ENCODE peak calls at places on chromosome 11, in five cellular contexts. X is stimulated activated naive CD4-positive, alpha-beta T cell; G is effector memory CD4-positive, alpha-beta T cell; R is Ammon's horn; J is NCI-H1417. K is an unnamed sample.

GRCh38 chr11:86735462-86736302 is 63.3 kb upstream of the ME3 start:
- DNase-seq in J (no peak), R (no peak), X (no peak), G (no peak), K (no peak)

GRCh38 chr11:47234669-47235075 is 13.9 kb downstream of the ACP2 start:
- DNase-seq in G (peak), X (peak), J (no peak), R (no peak), K (no peak)

GRCh38 chr11:73995247-73995646 is 12.6 kb upstream of the UCP2 start:
- DNase-seq in X (no peak), J (no peak), R (no peak), G (no peak), K (no peak)

GRCh38 chr11:4480577-4481539 is 1.6 kb upstream of the OR52K1 start:
- DNase-seq in G (no peak), R (no peak), J (no peak), X (no peak), K (no peak)

GRCh38 chr11:23988381-23989006 is 508.4 kb upstream of the LUZP2 start:
- DNase-seq in X (no peak), R (no peak), G (no peak), J (no peak), K (no peak)

GRCh38 chr11:119148855-119149370 is at the start of gene ABCG4:
- DNase-seq in G (no peak), J (peak), R (no peak), X (no peak), K (peak)

GRCh38 chr11:105718641-105719040 is 108.8 kb downstream of the GRIA4 start:
- DNase-seq in J (no peak), X (no peak), R (no peak), G (no peak), K (peak)

GRCh38 chr11:116061322-116061721 is 557.1 kb upstream of the CADM1 start:
- DNase-seq in J (peak), R (no peak), X (no peak), G (no peak), K (no peak)

GRCh38 chr11:99277281-99277680 is 256.5 kb downstream of the CNTN5 start:
- DNase-seq in G (no peak), J (peak), R (peak), X (no peak), K (peak)

K was measured in retina.